ENCODE peak calls at places on chromosomes 7 and 10, in eight cellular contexts. A, Y, N, U, G, S, P and F are unnamed samples.

GRCh38 chr10:12471135-12471534 is 121.8 kb downstream of the CAMK1D start:
- DNase-seq in A (no peak), Y (no peak), N (no peak), U (no peak), G (no peak), S (no peak), P (no peak), F (peak; percentile 28)

GRCh38 chr10:120656121-120656520 is 195.0 kb upstream of the WDR11 start:
- DNase-seq in A (no peak), Y (no peak), N (no peak), U (no peak), G (no peak), S (no peak), P (no peak), F (no peak)

GRCh38 chr7:148419856-148420508 is 170.6 kb upstream of the C7orf33 start:
- DNase-seq in A (no peak), Y (no peak), N (no peak), U (no peak), G (no peak), S (no peak), P (no peak), F (no peak)

GRCh38 chr10:115118346-115118745 is 25.2 kb downstream of the ATRNL1 start:
- DNase-seq in A (no peak), Y (no peak), N (no peak), U (no peak), G (no peak), S (no peak), P (no peak), F (no peak)

GRCh38 chr7:131745645-131746248 is 189.3 kb upstream of the PODXL start:
- DNase-seq in A (no peak), Y (peak; percentile 65), N (peak; percentile 54), U (peak; percentile 55), G (peak; percentile 12), S (peak; percentile 44), P (peak; percentile 85), F (peak; percentile 44)

GRCh38 chr10:122190553-122190952 is 80.5 kb upstream of the BTBD16 start:
- DNase-seq in A (no peak), Y (no peak), N (no peak), U (peak; percentile 81), G (no peak), S (peak; percentile 69), P (no peak), F (no peak)

GRCh38 chr10:106768204-106768603 is 396.3 kb downstream of the SORCS1 start:
- DNase-seq in A (no peak), Y (no peak), N (no peak), U (no peak), G (no peak), S (no peak), P (no peak), F (no peak)

GRCh38 chr7:98387544-98388226 is 13.2 kb downstream of the BAIAP2L1 start:
- DNase-seq in A (no peak), Y (no peak), N (no peak), U (no peak), G (no peak), S (no peak), P (no peak), F (no peak)

GRCh38 chr10:48533951-48534720 is 70.7 kb downstream of the ARHGAP22 start:
- DNase-seq in A (no peak), Y (no peak), N (no peak), U (peak; percentile 27), G (no peak), S (no peak), P (peak; percentile 66), F (no peak)

GRCh38 chr7:7323352-7323751 is 141.0 kb downstream of the C1GALT1 start:
- DNase-seq in A (no peak), Y (no peak), N (no peak), U (no peak), G (no peak), S (peak; percentile 12), P (no peak), F (no peak)

GRCh38 chr10:96124230-96125141 is 5.6 kb upstream of the ZNF518A start:
- DNase-seq in A (no peak), Y (peak; percentile 30), N (peak; percentile 27), U (peak; percentile 50), G (no peak), S (peak; percentile 40), P (peak; percentile 78), F (peak; percentile 52)

GRCh38 chr10:77037735-77038411 is 599.7 kb downstream of the KCNMA1 start:
- DNase-seq in A (no peak), Y (no peak), N (peak; percentile 3), U (no peak), G (no peak), S (no peak), P (no peak), F (no peak)

GRCh38 chr7:98949336-98950044 is 71.2 kb downstream of the TRRAP start:
- DNase-seq in A (no peak), Y (no peak), N (no peak), U (no peak), G (no peak), S (no peak), P (no peak), F (no peak)

GRCh38 chr10:5988336-5988920 is 11.1 kb upstream of the IL15RA start:
- DNase-seq in A (no peak), Y (no peak), N (no peak), U (no peak), G (no peak), S (no peak), P (no peak), F (no peak)